ENCODE peak calls at places on chromosomes 7 and 10, in five cellular contexts. R is fibroblast of lung, X is GM23248, Z is colonic mucosa, T is neuronal stem cell. V is an unnamed sample.
A peak's percentile ranks its signal among the peaks of the same experiment; 100 is the strongest.

GRCh38 chr7:132977234-132977633 is 104.7 kb downstream of the CHCHD3 start:
- DNase-seq in Z (no peak), R (no peak), X (no peak), T (no peak), V (no peak)

GRCh38 chr7:32957326-32958045 is at the start of gene FKBP9:
- DNase-seq in T (peak; percentile 70), X (peak; percentile 95), Z (peak; percentile 91), R (peak; percentile 86), V (peak; percentile 94)

GRCh38 chr10:30915141-30915540 is 116.5 kb downstream of the ZNF438 start:
- DNase-seq in T (no peak), Z (no peak), R (peak; percentile 83), X (peak; percentile 19), V (no peak)

GRCh38 chr10:72027498-72027897 is 60.9 kb downstream of the SPOCK2 start:
- DNase-seq in T (no peak), Z (peak; percentile 83), R (peak; percentile 53), X (no peak), V (no peak)

GRCh38 chr7:50145801-50146338 is 52.8 kb upstream of the ZPBP start:
- DNase-seq in X (no peak), R (no peak), Z (no peak), T (no peak), V (no peak)

GRCh38 chr7:137772221-137772620 is 74.6 kb downstream of the DGKI start:
- DNase-seq in X (peak; percentile 71), Z (no peak), T (no peak), R (no peak), V (no peak)

GRCh38 chr7:92997144-92997543 is 120.6 kb downstream of the SAMD9 start:
- DNase-seq in X (no peak), R (no peak), T (no peak), Z (no peak), V (no peak)

GRCh38 chr10:129704225-129704624 is 237.2 kb downstream of the MGMT start:
- DNase-seq in Z (no peak), R (no peak), T (no peak), X (no peak), V (no peak)

GRCh38 chr10:71998840-71999194 is 34.6 kb downstream of the CHST3 start:
- DNase-seq in T (no peak), Z (peak; percentile 58), X (peak; percentile 87), R (peak; percentile 77), V (peak; percentile 86)

GRCh38 chr7:4030346-4030745 is 651.7 kb upstream of the FOXK1 start:
- DNase-seq in R (no peak), T (no peak), X (no peak), Z (no peak), V (no peak)

GRCh38 chr10:122030200-122030552 is 41.2 kb downstream of the TACC2 start:
- DNase-seq in X (no peak), R (no peak), T (no peak), Z (no peak), V (no peak)

GRCh38 chr10:120336910-120337540 is 120.0 kb upstream of the PLPP4 start:
- DNase-seq in R (peak; percentile 10), X (peak; percentile 36), T (peak; percentile 67), Z (peak; percentile 51), V (no peak)

GRCh38 chr7:36598056-36598675 is 126.1 kb downstream of the AOAH start:
- DNase-seq in T (no peak), R (peak; percentile 7), X (peak; percentile 4), Z (no peak), V (no peak)

GRCh38 chr10:91190876-91191580 is 29.4 kb upstream of the PCGF5 start:
- DNase-seq in Z (no peak), X (peak; percentile 83), R (peak; percentile 16), T (no peak), V (no peak)

GRCh38 chr7:78114993-78115392 is 316.4 kb downstream of the PHTF2 start:
- DNase-seq in T (no peak), Z (no peak), R (no peak), X (no peak), V (no peak)

GRCh38 chr7:86252406-86252805 is 391.3 kb upstream of the GRM3 start:
- DNase-seq in T (no peak), Z (no peak), X (no peak), R (no peak), V (no peak)

GRCh38 chr7:41916450-41916927 is 213.6 kb upstream of the INHBA start:
- DNase-seq in Z (no peak), R (peak; percentile 99), T (no peak), X (peak; percentile 98), V (no peak)

GRCh38 chr7:7100432-7100849 is 81.9 kb upstream of the C1GALT1 start:
- DNase-seq in T (peak; percentile 41), R (no peak), Z (no peak), X (no peak), V (no peak)

GRCh38 chr10:73874267-73875138 is at the start of gene CAMK2G:
- DNase-seq in Z (peak; percentile 87), R (peak; percentile 81), T (peak; percentile 74), X (peak; percentile 94), V (peak; percentile 95)

GRCh38 chr7:12620371-12620770 is 49.9 kb downstream of the SCIN start:
- DNase-seq in T (no peak), X (peak; percentile 25), Z (no peak), R (peak; percentile 14), V (no peak)

DNA sequence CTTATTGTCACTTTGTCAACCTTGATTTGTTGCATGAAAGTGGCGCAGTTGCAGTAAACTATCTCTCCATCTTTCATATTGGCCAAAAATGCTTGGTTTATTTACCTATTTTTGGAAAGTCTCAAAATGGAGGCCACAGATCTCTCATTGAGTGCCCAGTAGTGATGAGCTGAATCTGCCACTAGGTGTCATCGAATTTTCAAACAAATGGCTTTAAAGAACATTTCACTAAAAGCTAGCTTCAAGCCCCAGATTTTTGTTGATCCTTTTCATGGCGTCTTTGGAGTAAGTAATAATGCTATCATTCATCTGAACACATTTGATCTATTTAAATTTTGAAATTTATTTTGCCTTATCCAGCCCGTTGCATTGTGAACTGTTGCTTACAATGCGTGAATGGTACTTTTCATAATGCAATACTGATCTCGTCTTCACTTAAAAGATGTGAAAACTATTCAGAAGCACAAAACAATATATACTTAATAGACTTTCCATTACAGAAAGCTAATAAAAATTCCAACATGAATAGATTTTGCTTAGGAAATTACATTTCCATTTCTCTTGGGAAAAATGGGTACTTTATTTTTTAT is 236.2 kb downstream of the DNAJB9 start:
- DNase-seq in T (no peak), Z (no peak), R (peak; percentile 45), X (peak; percentile 41), V (no peak)
- H3K27ac ChIP-seq in T (no peak overlapping the region), Z (no peak overlapping the region), R (no peak overlapping the region), X (no peak overlapping the region), V (no peak overlapping the region)

DNA sequence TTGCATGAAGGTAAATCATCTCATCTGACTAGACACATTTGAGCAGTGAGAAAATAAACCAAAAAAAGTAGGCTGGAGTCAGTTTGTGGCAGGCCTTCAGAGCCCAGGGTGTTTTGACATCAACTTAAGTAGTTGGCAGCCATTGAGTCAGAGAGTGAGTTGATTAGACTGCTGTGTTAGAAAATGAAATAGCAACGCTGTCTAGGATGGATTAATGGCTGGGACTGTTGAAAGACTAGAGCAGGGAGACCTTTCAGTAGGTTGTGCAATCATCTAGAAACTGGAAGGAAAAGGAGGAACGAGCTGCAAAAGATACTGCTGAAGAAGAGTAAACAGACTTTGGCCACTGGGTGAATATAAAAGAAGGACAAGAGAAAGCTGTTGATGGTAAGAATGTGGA is 28.6 kb upstream of the TRIL start:
- DNase-seq in R (peak; percentile 96), X (peak; percentile 81), T (no peak), Z (no peak), V (no peak)
- H3K4me1 ChIP-seq in R (peaks cover 11% of the 10 kb centered on the region), X (peaks cover 59% of the 10 kb centered on the region), T (peaks cover 12% of the 10 kb centered on the region), Z (no peaks in the 10 kb centered on the region), V (peaks cover 3% of the 10 kb centered on the region)

DNA sequence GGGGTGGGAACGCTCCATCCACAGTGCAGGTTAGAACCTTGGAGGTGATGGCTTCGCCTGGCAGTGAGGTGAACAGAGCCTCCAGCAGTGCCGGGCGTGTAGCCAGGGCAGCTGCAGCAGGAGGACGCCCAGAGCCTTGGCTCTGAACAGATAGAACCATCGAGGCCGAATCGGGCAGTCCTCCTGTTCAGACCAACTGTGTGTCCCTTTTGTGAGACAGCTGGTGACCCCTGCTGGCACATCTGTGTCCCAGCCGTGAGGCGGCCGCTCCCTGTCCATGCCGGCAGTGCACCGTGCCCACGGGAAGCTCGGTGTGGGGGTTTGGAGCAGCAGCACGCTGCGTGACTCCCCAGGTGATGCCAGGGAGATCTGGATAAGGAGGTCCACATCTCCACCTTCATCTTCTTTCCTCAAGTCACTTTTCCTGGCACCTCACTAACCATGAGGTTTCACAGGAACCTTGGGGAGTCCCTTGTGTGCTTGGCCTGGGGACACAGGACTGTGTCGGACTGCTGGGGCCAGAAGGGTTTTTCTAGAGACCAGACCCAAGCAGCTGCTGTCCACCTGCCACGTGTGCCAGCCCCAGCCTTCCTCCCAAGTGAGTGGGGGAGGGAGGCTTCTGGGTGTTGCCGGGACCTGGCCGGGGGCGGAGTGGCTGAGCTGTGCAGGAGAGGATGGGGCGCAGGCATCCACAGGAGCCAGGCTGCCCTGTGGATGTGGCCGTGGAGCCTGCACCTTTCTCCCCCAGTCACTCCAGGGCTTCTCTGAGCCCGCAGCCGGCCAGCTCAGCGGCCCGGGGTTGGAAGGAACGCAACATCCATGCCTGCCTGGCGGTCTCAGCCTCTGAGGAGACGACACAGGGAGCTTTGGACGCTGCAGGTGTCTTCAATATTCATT is 69.4 kb downstream of the DNAJB6 start:
- DNase-seq in R (no peak), X (peak; percentile 50), Z (no peak), T (no peak), V (peak; percentile 63)
- H3K9ac ChIP-seq in R (no peak overlapping the region), X (peak overlapping the region; percentile 77), Z (no peak overlapping the region), T (peak overlapping the region; percentile 54), V (no peak overlapping the region)

GRCh38 chr10:28663576-28664368 is 13.5 kb upstream of the BAMBI start:
- DNase-seq in T (peak; percentile 67), Z (peak; percentile 80), R (peak; percentile 88), X (peak; percentile 91), V (peak; percentile 89)
- H3K27ac ChIP-seq in T (no peak overlapping the region), Z (no peak overlapping the region), R (no peak overlapping the region), X (peak overlapping the region; percentile 6), V (no peak overlapping the region)

GRCh38 chr7:30912021-30912420 is 368 bp downstream of the AQP1 start:
- DNase-seq in Z (no peak), X (no peak), R (no peak), T (no peak), V (no peak)
- H3K4me1 ChIP-seq in Z (peaks cover 19% of the 10 kb centered on the region), X (peaks cover 26% of the 10 kb centered on the region), R (peaks cover 21% of the 10 kb centered on the region), T (peaks cover 19% of the 10 kb centered on the region), V (peaks cover 21% of the 10 kb centered on the region)

DNA sequence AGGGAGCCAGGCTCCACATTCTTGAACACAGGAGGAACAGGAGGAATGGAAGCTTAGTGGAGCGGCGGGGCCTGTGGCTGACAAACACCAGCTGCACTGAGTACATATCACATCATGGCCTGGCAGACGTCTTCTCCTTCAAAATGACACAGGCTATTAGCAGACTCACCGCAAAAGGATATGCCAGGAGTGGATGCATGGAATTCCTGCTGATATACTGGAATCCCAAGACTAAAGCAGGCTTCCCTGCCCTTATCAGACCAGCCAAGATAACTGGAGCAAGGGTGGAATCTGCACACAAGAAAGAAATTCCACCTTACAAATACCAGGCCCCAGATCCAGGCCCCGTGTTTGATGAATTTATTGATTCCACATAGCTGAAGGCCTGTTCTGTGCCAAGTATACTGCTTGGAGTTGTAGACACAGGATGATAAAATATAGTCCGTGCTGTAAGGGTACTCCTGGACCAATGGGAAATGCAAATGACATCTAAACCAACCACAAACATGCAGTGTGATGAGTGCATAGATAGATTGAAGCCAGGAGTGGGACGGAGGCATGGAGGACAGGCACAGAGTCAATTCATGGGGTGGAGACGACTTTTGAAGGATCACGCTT is 480.5 kb upstream of the ZMIZ1 start:
- DNase-seq in X (peak; percentile 51), T (no peak), Z (peak; percentile 33), R (peak; percentile 87), V (no peak)
- H3K9ac ChIP-seq in X (no peak overlapping the region), T (no peak overlapping the region), Z (no peak overlapping the region), R (no peak overlapping the region), V (no peak overlapping the region)

V was measured in kidney.